ENCODE peak calls at places on chromosomes 1 and 21, in six cellular contexts. X is breast epithelium; S is CD8-positive, alpha-beta T cell; R is pancreas; H is RWPE1; E is GM23338. M is an unnamed sample.

GRCh38 chr1:156623946-156624813 is 5.0 kb downstream of the HAPLN2 start:
- DNase-seq in X (peak; percentile 52), S (no peak), R (no peak), H (no peak), E (peak; percentile 90), M (peak; percentile 94)

GRCh38 chr1:42524330-42524729 is 61.2 kb downstream of the CCDC30 start:
- DNase-seq in X (no peak), S (no peak), R (no peak), H (no peak), E (peak; percentile 35), M (peak; percentile 44)

GRCh38 chr21:28550057-28550825 is 442.4 kb downstream of the LTN1 start:
- DNase-seq in X (no peak), S (no peak), R (no peak), H (no peak), E (no peak), M (no peak)

GRCh38 chr1:29519733-29520132 is 283.4 kb downstream of the PTPRU start:
- DNase-seq in X (no peak), S (peak; percentile 11), R (no peak), H (no peak), E (no peak), M (no peak)

GRCh38 chr1:48245106-48245505 is 22.6 kb downstream of the SLC5A9 start:
- DNase-seq in X (no peak), S (no peak), R (no peak), H (no peak), E (no peak), M (no peak)

GRCh38 chr1:243946946-243947345 is 96.9 kb upstream of the AKT3 start:
- DNase-seq in X (no peak), S (peak; percentile 63), R (no peak), H (no peak), E (peak; percentile 94), M (peak; percentile 82)

GRCh38 chr1:12387641-12388040 is 157.8 kb downstream of the VPS13D start:
- DNase-seq in X (no peak), S (no peak), R (no peak), H (no peak), E (no peak), M (no peak)

GRCh38 chr1:71494163-71494562 is 413.3 kb upstream of the ZRANB2 start:
- DNase-seq in X (no peak), S (no peak), R (no peak), H (no peak), E (no peak), M (no peak)

GRCh38 chr1:30850607-30851006 is 58.0 kb downstream of the SDC3 start:
- DNase-seq in X (no peak), S (no peak), R (no peak), H (no peak), E (no peak), M (no peak)

GRCh38 chr1:234997201-234998173 is 131.2 kb downstream of the TOMM20 start:
- DNase-seq in X (peak; percentile 100), S (no peak), R (peak; percentile 82), H (peak; percentile 98), E (no peak), M (peak; percentile 44)

GRCh38 chr1:72229893-72230292 is 52.4 kb downstream of the NEGR1 start:
- DNase-seq in X (no peak), S (no peak), R (no peak), H (no peak), E (no peak), M (no peak)

GRCh38 chr21:25283720-25284119 is 323.6 kb downstream of the MRPL39 start:
- DNase-seq in X (no peak), S (no peak), R (no peak), H (peak; percentile 3), E (peak; percentile 84), M (peak; percentile 49)

GRCh38 chr1:46621930-46622329 is 5.3 kb upstream of the MOB3C start:
- DNase-seq in X (no peak), S (no peak), R (no peak), H (no peak), E (no peak), M (no peak)

GRCh38 chr1:182614796-182615451 is 10.7 kb upstream of the RGS16 start:
- DNase-seq in X (peak; percentile 72), S (no peak), R (peak; percentile 55), H (peak; percentile 39), E (peak; percentile 78), M (peak; percentile 86)

GRCh38 chr21:23812485-23812884 is 1794.8 kb downstream of the MRPL39 start:
- DNase-seq in X (no peak), S (no peak), R (no peak), H (no peak), E (no peak), M (no peak)

GRCh38 chr1:47881505-47882442 is 115.4 kb downstream of the TRABD2B start:
- DNase-seq in X (no peak), S (no peak), R (no peak), H (no peak), E (no peak), M (no peak)

GRCh38 chr1:31632649-31633048 is 12.0 kb downstream of the PEF1 start:
- DNase-seq in X (no peak), S (no peak), R (no peak), H (no peak), E (no peak), M (no peak)

GRCh38 chr1:61173118-61173517 is 90.8 kb downstream of the NFIA start:
- DNase-seq in X (no peak), S (no peak), R (no peak), H (no peak), E (no peak), M (no peak)

GRCh38 chr1:82284213-82284612 is 483.5 kb downstream of the ADGRL2 start:
- DNase-seq in X (no peak), S (no peak), R (no peak), H (no peak), E (no peak), M (no peak)

GRCh38 chr21:33152228-33153130 is 77.3 kb upstream of the IFNAR2 start:
- DNase-seq in X (no peak), S (no peak), R (no peak), H (no peak), E (no peak), M (no peak)

GRCh38 chr21:38289697-38290096 is 32.9 kb downstream of the KCNJ15 start:
- DNase-seq in X (no peak), S (no peak), R (peak; percentile 37), H (peak; percentile 95), E (no peak), M (no peak)

GRCh38 chr1:242216368-242216767 is 217.5 kb upstream of the MAP1LC3C start:
- DNase-seq in X (no peak), S (no peak), R (no peak), H (no peak), E (peak; percentile 46), M (no peak)

GRCh38 chr1:111406325-111406768 is 21.2 kb downstream of the OVGP1 start:
- DNase-seq in X (no peak), S (peak; percentile 72), R (peak; percentile 81), H (peak; percentile 27), E (peak; percentile 17), M (no peak)

GRCh38 chr1:27568247-27569087 is 35.5 kb downstream of the AHDC1 start:
- DNase-seq in X (peak; percentile 98), S (peak; percentile 95), R (peak; percentile 96), H (peak; percentile 94), E (peak; percentile 93), M (peak; percentile 98)

DNA sequence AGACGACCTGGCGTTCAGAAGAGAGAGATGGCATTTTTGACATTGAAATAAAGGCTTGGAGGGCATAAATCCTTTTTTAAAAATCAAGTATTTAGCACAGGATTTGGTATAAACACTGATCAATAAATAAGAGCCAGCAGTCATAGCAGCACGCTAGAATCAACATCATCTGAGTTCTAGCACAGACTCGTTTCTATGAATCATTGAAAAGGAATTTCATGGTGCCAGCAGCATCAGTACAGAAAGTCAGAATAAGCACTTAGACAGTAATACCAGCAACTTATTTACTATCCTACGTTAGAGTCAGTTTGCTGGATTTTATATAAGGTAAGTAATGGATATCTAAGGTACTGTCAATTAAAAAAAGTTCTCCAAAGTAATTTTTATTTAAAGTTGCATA is 119.3 kb downstream of the HLCS start:
- DNase-seq in X (no peak), S (no peak), R (no peak), H (peak; percentile 88), E (no peak), M (no peak)
- H3K27ac ChIP-seq in X (peak overlapping the region; percentile 33), S (no peak overlapping the region), R (no peak overlapping the region), H (no peak overlapping the region), E (no peak overlapping the region), M (no peak overlapping the region)

GRCh38 chr1:196148367-196148970 is 459.8 kb downstream of the KCNT2 start:
- DNase-seq in X (no peak), S (no peak), R (no peak), H (peak; percentile 32), E (peak; percentile 56), M (no peak)
- TF ChIP-seq CTCF in X (peak; percentile 11), S (peak; percentile 42), R (peak; percentile 40), H (peak; percentile 67), E (peak; percentile 80), M (peak; percentile 87)

DNA sequence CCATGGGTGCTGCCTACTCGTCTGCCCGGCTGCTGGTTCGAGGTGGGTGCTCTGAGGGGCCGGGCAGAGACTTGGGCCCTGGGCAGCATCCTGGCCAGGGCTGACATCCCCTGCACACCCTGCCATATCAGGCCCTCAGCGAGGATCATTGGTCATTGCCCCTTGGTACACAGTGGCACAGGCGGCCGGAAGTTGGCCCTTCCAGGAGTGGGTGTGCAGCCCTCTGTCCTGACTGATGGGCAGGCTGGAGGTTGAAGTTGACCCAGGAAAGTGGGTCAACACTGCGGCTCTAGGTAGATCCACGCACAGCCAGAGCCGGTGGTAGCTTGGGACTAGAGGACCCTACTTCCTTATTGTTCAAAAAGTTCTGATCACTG is 72.9 kb downstream of the TRIM11 start:
- DNase-seq in X (peak; percentile 40), S (no peak), R (no peak), H (no peak), E (no peak), M (no peak)
- H3K27ac ChIP-seq in X (no peak overlapping the region), S (no peak overlapping the region), R (no peak overlapping the region), H (no peak overlapping the region), E (no peak overlapping the region), M (no peak overlapping the region)

GRCh38 chr1:1402081-1402900 is 3.2 kb upstream of the CCNL2 start:
- DNase-seq in X (no peak), S (no peak), R (no peak), H (no peak), E (peak; percentile 90), M (peak; percentile 90)
- TF ChIP-seq CTCF in X (no peak), S (no peak), R (peak; percentile 15), H (peak; percentile 48), E (peak; percentile 77), M (peak; percentile 88)

DNA sequence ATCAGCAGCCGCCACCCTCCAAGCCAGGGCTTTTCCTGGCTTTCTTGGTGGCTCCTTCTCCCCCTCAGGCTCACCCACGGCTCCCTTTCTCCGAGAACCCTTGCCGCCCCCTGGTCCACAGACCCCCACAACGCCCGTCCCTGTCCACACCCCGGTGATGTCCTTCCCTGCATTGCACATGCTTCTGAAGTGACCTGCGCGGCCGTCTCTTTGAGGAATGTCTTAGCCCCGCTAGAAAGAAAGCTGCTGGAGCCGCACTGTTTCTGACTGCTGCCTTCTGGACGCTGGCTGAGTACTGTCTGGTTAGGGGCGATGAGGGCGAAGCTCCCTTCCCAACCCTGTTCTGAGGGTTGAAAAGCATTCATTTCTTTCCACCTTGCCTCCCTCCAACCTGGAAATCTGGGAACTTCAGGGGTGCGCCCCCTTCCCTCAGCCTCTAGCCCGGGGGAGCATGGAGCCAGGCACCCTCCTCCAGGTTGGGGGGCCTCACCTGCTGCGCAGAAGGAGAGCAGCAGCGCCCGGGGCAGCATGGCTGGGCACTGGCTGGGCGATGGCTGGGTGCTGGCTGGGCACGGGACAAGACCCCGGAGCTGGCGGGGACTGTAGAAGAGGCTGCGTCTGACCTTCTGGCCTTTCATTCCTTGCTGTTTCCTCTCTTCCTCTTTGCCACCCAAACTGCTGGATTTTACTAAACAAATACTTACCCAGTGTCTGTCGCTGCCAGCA is at the start of gene CLEC20A:
- DNase-seq in X (no peak), S (no peak), R (no peak), H (no peak), E (no peak), M (peak; percentile 44)
- H3K27ac ChIP-seq in X (no peak within 1 kb of the TSS), S (no peak within 1 kb of the TSS), R (no peak within 1 kb of the TSS), H (no peak within 1 kb of the TSS), E (no peak within 1 kb of the TSS), M (no peak within 1 kb of the TSS)

M was measured in endodermal cell.